ENCODE peak calls at places on chromosome 10, in four cellular contexts. One of them, this sample, is unnamed.

GRCh38 chr10:72328045-72328828 is 26.5 kb downstream of the DNAJB12 start:
- DNase-seq in astrocyte of the spinal cord: peak
- DNase-seq in dorsolateral prefrontal cortex: peak
- DNase-seq in GM23338: peak
- DNase-seq in this sample: peak

GRCh38 chr10:32891261-32891660 is 66.8 kb downstream of the ITGB1 start:
- DNase-seq in GM23338: no peak
- DNase-seq in dorsolateral prefrontal cortex: no peak
- DNase-seq in astrocyte of the spinal cord: no peak
- DNase-seq in this sample: no peak

GRCh38 chr10:42933454-42934340 is 143.2 kb upstream of the RET start:
- DNase-seq in astrocyte of the spinal cord: peak
- DNase-seq in dorsolateral prefrontal cortex: peak
- DNase-seq in GM23338: peak
- DNase-seq in this sample: peak

GRCh38 chr10:116211682-116212081 is 61.3 kb downstream of the GFRA1 start:
- DNase-seq in astrocyte of the spinal cord: peak
- DNase-seq in GM23338: no peak
- DNase-seq in dorsolateral prefrontal cortex: no peak
- DNase-seq in this sample: no peak

GRCh38 chr10:80359644-80360043 is 3.1 kb downstream of the DYDC2 start:
- DNase-seq in GM23338: no peak
- DNase-seq in astrocyte of the spinal cord: no peak
- DNase-seq in dorsolateral prefrontal cortex: no peak
- DNase-seq in this sample: no peak

GRCh38 chr10:7287377-7287776 is 123.5 kb downstream of the SFMBT2 start:
- DNase-seq in dorsolateral prefrontal cortex: no peak
- DNase-seq in astrocyte of the spinal cord: no peak
- DNase-seq in GM23338: no peak
- DNase-seq in this sample: no peak

GRCh38 chr10:9230625-9231024 is 1176.1 kb downstream of the GATA3 start:
- DNase-seq in GM23338: no peak
- DNase-seq in dorsolateral prefrontal cortex: no peak
- DNase-seq in astrocyte of the spinal cord: no peak
- DNase-seq in this sample: no peak

GRCh38 chr10:61138728-61139127 is 194.7 kb upstream of the RHOBTB1 start:
- DNase-seq in GM23338: no peak
- DNase-seq in astrocyte of the spinal cord: no peak
- DNase-seq in dorsolateral prefrontal cortex: no peak
- DNase-seq in this sample: no peak

GRCh38 chr10:101007099-101007711 is 7.6 kb downstream of the LZTS2 start:
- DNase-seq in astrocyte of the spinal cord: no peak
- DNase-seq in GM23338: no peak
- DNase-seq in dorsolateral prefrontal cortex: peak
- DNase-seq in this sample: no peak

GRCh38 chr10:14926722-14927416 is 27.0 kb downstream of the DCLRE1C start:
- DNase-seq in GM23338: no peak
- DNase-seq in dorsolateral prefrontal cortex: no peak
- DNase-seq in astrocyte of the spinal cord: no peak
- DNase-seq in this sample: no peak

GRCh38 chr10:91150631-91151030 is 69.8 kb upstream of the PCGF5 start:
- DNase-seq in dorsolateral prefrontal cortex: no peak
- DNase-seq in GM23338: no peak
- DNase-seq in astrocyte of the spinal cord: no peak
- DNase-seq in this sample: no peak

GRCh38 chr10:117539271-117539876 is 3.2 kb upstream of the EMX2 start:
- DNase-seq in astrocyte of the spinal cord: no peak
- DNase-seq in dorsolateral prefrontal cortex: no peak
- DNase-seq in GM23338: peak
- DNase-seq in this sample: no peak

GRCh38 chr10:107103174-107104025 is 61.1 kb downstream of the SORCS1 start:
- DNase-seq in dorsolateral prefrontal cortex: no peak
- DNase-seq in astrocyte of the spinal cord: no peak
- DNase-seq in GM23338: peak
- DNase-seq in this sample: no peak

GRCh38 chr10:15571570-15571969 is 148.2 kb downstream of the ITGA8 start:
- DNase-seq in dorsolateral prefrontal cortex: no peak
- DNase-seq in astrocyte of the spinal cord: peak
- DNase-seq in GM23338: no peak
- DNase-seq in this sample: peak

GRCh38 chr10:49397036-49397999 is 1.4 kb upstream of the DRGX start:
- DNase-seq in GM23338: peak
- DNase-seq in dorsolateral prefrontal cortex: no peak
- DNase-seq in astrocyte of the spinal cord: peak
- DNase-seq in this sample: no peak

GRCh38 chr10:70135684-70136083 is 3.1 kb upstream of the AIFM2 start:
- DNase-seq in dorsolateral prefrontal cortex: no peak
- DNase-seq in astrocyte of the spinal cord: no peak
- DNase-seq in GM23338: no peak
- DNase-seq in this sample: no peak

GRCh38 chr10:118291122-118291521 is 51.0 kb downstream of the FAM204A start:
- DNase-seq in dorsolateral prefrontal cortex: no peak
- DNase-seq in astrocyte of the spinal cord: no peak
- DNase-seq in GM23338: no peak
- DNase-seq in this sample: peak

GRCh38 chr10:323651-324293 is 188.5 kb downstream of the ZMYND11 start:
- DNase-seq in dorsolateral prefrontal cortex: peak
- DNase-seq in GM23338: no peak
- DNase-seq in astrocyte of the spinal cord: peak
- DNase-seq in this sample: peak

GRCh38 chr10:62067560-62067959 is 166.1 kb downstream of the ARID5B start:
- DNase-seq in astrocyte of the spinal cord: no peak
- DNase-seq in dorsolateral prefrontal cortex: no peak
- DNase-seq in GM23338: no peak
- DNase-seq in this sample: no peak

GRCh38 chr10:35946556-35946955 is 304.5 kb upstream of the FZD8 start:
- DNase-seq in dorsolateral prefrontal cortex: no peak
- DNase-seq in astrocyte of the spinal cord: no peak
- DNase-seq in GM23338: no peak
- DNase-seq in this sample: peak

GRCh38 chr10:26566525-26567348 is 128.6 kb downstream of the APBB1IP start:
- DNase-seq in dorsolateral prefrontal cortex: no peak
- DNase-seq in GM23338: peak
- DNase-seq in astrocyte of the spinal cord: no peak
- DNase-seq in this sample: no peak
- H3K4me3 ChIP-seq in dorsolateral prefrontal cortex: peak
- H3K4me3 ChIP-seq in GM23338: peak
- H3K4me3 ChIP-seq in astrocyte of the spinal cord: peak
- H3K4me3 ChIP-seq in this sample: no peak

GRCh38 chr10:130108934-130109604 is 1.6 kb downstream of the C10orf143 start:
- DNase-seq in dorsolateral prefrontal cortex: no peak
- DNase-seq in GM23338: no peak
- DNase-seq in astrocyte of the spinal cord: no peak
- DNase-seq in this sample: no peak
- H3K4me3 ChIP-seq in dorsolateral prefrontal cortex: peak
- H3K4me3 ChIP-seq in GM23338: peak
- H3K4me3 ChIP-seq in astrocyte of the spinal cord: peak
- H3K4me3 ChIP-seq in this sample: peak

GRCh38 chr10:84540617-84541288 is 212.4 kb downstream of the CCSER2 start:
- DNase-seq in astrocyte of the spinal cord: peak
- DNase-seq in dorsolateral prefrontal cortex: peak
- DNase-seq in GM23338: peak
- DNase-seq in this sample: peak

GRCh38 chr10:84541289-84541637 is 212.9 kb downstream of the CCSER2 start:
- DNase-seq in astrocyte of the spinal cord: no peak
- DNase-seq in dorsolateral prefrontal cortex: no peak
- DNase-seq in GM23338: peak
- DNase-seq in this sample: no peak

GRCh38 chr10:84539244-84539643 is 210.9 kb downstream of the CCSER2 start:
- DNase-seq in GM23338: no peak
- DNase-seq in astrocyte of the spinal cord: peak
- DNase-seq in dorsolateral prefrontal cortex: no peak
- DNase-seq in this sample: no peak

GRCh38 chr10:84538036-84538435 is 209.6 kb downstream of the CCSER2 start:
- DNase-seq in GM23338: no peak
- DNase-seq in dorsolateral prefrontal cortex: no peak
- DNase-seq in astrocyte of the spinal cord: no peak
- DNase-seq in this sample: no peak

GRCh38 chr10:84540022-84540616 is 211.7 kb downstream of the CCSER2 start:
- DNase-seq in GM23338: no peak
- DNase-seq in dorsolateral prefrontal cortex: no peak
- DNase-seq in astrocyte of the spinal cord: peak
- DNase-seq in this sample: peak
- H3K4me3 ChIP-seq in GM23338: peak
- H3K4me3 ChIP-seq in dorsolateral prefrontal cortex: peak
- H3K4me3 ChIP-seq in astrocyte of the spinal cord: peak
- H3K4me3 ChIP-seq in this sample: no peak

DNA sequence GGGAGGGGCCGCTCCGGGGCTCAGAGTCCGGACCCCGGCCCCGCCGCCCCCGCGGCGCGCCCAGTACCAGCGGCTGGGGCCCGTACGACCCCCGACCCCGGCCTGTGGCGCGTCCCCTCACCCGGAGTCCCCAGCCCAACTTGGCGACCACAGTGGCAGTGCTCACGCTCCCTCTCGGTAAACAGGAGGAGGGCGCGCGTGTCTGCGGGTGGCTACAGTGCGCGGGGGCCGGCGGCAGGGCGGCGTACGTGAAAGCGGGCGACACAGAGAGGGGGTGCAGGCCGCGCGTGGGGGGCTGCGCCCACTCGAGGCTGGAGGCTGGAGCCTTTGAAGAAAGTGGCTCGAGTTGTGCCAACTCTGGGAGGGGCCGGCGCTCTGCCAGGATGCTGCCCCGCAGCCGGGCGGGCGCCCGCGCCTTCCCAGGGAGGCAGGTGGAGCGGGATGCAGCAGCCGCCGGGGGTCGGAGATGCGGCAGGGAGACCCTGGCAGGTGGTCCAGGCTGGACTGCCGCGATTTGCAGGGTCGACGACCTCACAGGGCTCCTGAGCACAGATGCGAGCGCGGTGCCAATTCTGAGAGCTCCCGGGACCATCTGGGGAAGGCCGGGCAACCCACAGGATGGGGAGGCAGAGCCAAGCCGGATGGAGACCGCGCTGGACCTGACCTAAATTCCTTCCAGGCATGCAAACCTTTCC is 655 bp downstream of the PTPRE start:
- DNase-seq in dorsolateral prefrontal cortex: peak
- DNase-seq in GM23338: peak
- DNase-seq in astrocyte of the spinal cord: peak
- DNase-seq in this sample: no peak
- H3K4me3 ChIP-seq in dorsolateral prefrontal cortex: peak
- H3K4me3 ChIP-seq in GM23338: peak
- H3K4me3 ChIP-seq in astrocyte of the spinal cord: peak
- H3K4me3 ChIP-seq in this sample: peak

GRCh38 chr10:73814896-73815718 is 3.7 kb upstream of the NDST2 start:
- DNase-seq in GM23338: peak
- DNase-seq in dorsolateral prefrontal cortex: no peak
- DNase-seq in astrocyte of the spinal cord: no peak
- DNase-seq in this sample: no peak

GRCh38 chr10:73817826-73818225 is 6.4 kb upstream of the NDST2 start:
- DNase-seq in GM23338: no peak
- DNase-seq in dorsolateral prefrontal cortex: no peak
- DNase-seq in astrocyte of the spinal cord: no peak
- DNase-seq in this sample: no peak

GRCh38 chr10:73816917-73817729 is 5.7 kb upstream of the NDST2 start:
- DNase-seq in astrocyte of the spinal cord: no peak
- DNase-seq in GM23338: no peak
- DNase-seq in dorsolateral prefrontal cortex: no peak
- DNase-seq in this sample: peak

GRCh38 chr10:73814276-73814895 is 3.0 kb upstream of the NDST2 start:
- DNase-seq in GM23338: no peak
- DNase-seq in astrocyte of the spinal cord: no peak
- DNase-seq in dorsolateral prefrontal cortex: no peak
- DNase-seq in this sample: no peak

GRCh38 chr10:73815719-73816030 is 4.3 kb upstream of the NDST2 start:
- DNase-seq in astrocyte of the spinal cord: no peak
- DNase-seq in dorsolateral prefrontal cortex: no peak
- DNase-seq in GM23338: no peak
- DNase-seq in this sample: no peak
- H3K4me3 ChIP-seq in astrocyte of the spinal cord: no peak
- H3K4me3 ChIP-seq in dorsolateral prefrontal cortex: no peak
- H3K4me3 ChIP-seq in GM23338: no peak
- H3K4me3 ChIP-seq in this sample: no peak